ENCODE peak calls at places on chromosomes 6 and 20, in five cellular contexts. P is fibroblast of the aortic adventitia; X is CD8-positive, alpha-beta T cell; U is pancreas; T is kidney. K is an unnamed sample.

GRCh38 chr6:64012351-64013060 is 376.9 kb downstream of the PHF3 start:
- DNase-seq in P (peak), X (no peak), U (no peak), T (no peak), K (no peak)

GRCh38 chr6:144215402-144215931 is 65.2 kb downstream of the STX11 start:
- DNase-seq in P (peak), X (no peak), U (peak), T (peak), K (no peak)

GRCh38 chr6:131167773-131168172 is 32.5 kb downstream of the AKAP7 start:
- DNase-seq in P (peak), X (no peak), U (no peak), T (no peak), K (no peak)

GRCh38 chr20:10637062-10637559 is 36.7 kb downstream of the JAG1 start:
- DNase-seq in P (peak), X (no peak), U (no peak), T (peak), K (no peak)

GRCh38 chr20:50823319-50823718 is 28.5 kb downstream of the BCAS4 start:
- DNase-seq in P (no peak), X (no peak), U (no peak), T (no peak), K (no peak)

GRCh38 chr6:4913705-4914411 is 90.0 kb downstream of the RPP40 start:
- DNase-seq in P (no peak), X (no peak), U (no peak), T (no peak), K (no peak)

GRCh38 chr6:149323353-149323752 is 5.8 kb downstream of the TAB2 start:
- DNase-seq in P (no peak), X (no peak), U (no peak), T (no peak), K (no peak)

GRCh38 chr6:4133941-4134838 is 1.2 kb downstream of the ECI2 start:
- DNase-seq in P (peak), X (no peak), U (peak), T (no peak), K (no peak)

GRCh38 chr6:100517633-100518032 is 52.9 kb upstream of the SIM1 start:
- DNase-seq in P (no peak), X (no peak), U (no peak), T (no peak), K (no peak)

GRCh38 chr6:51753635-51754034 is 333.8 kb downstream of the PKHD1 start:
- DNase-seq in P (no peak), X (no peak), U (no peak), T (no peak), K (no peak)

GRCh38 chr20:7841291-7841966 is 98.8 kb downstream of the HAO1 start:
- DNase-seq in P (peak), X (no peak), U (no peak), T (no peak), K (no peak)

GRCh38 chr6:163701761-163702160 is 287.2 kb downstream of the QKI start:
- DNase-seq in P (no peak), X (no peak), U (no peak), T (no peak), K (no peak)

GRCh38 chr6:129981598-129981997 is 36.8 kb upstream of the L3MBTL3 start:
- DNase-seq in P (peak), X (no peak), U (no peak), T (no peak), K (no peak)

GRCh38 chr20:38926934-38927616 is 858 bp downstream of the FAM83D start:
- DNase-seq in P (peak), X (no peak), U (no peak), T (no peak), K (no peak)

GRCh38 chr6:1436334-1437306 is 47.2 kb downstream of the FOXF2 start:
- DNase-seq in P (peak), X (no peak), U (no peak), T (no peak), K (no peak)

GRCh38 chr6:42047790-42048405 is 2.4 kb upstream of the TAF8 start:
- DNase-seq in P (no peak), X (no peak), U (no peak), T (no peak), K (no peak)

GRCh38 chr20:47243003-47243402 is 113.5 kb downstream of the ZMYND8 start:
- DNase-seq in P (no peak), X (no peak), U (no peak), T (no peak), K (no peak)
- TF ChIP-seq CTCF in P (no peak), X (no peak), U (no peak), T (no peak), K (no peak)

GRCh38 chr6:31712296-31712695 is 2.9 kb upstream of the LY6G6D start:
- DNase-seq in P (no peak), X (no peak), U (no peak), T (no peak), K (no peak)
- TF ChIP-seq CTCF in P (no peak), X (no peak), U (no peak), T (peak), K (peak)

GRCh38 chr6:17020889-17021538 is 80.8 kb upstream of the STMND1 start:
- DNase-seq in P (no peak), X (no peak), U (no peak), T (no peak), K (no peak)

GRCh38 chr6:17017416-17017815 is 84.4 kb upstream of the STMND1 start:
- DNase-seq in P (no peak), X (no peak), U (no peak), T (no peak), K (no peak)

GRCh38 chr6:17018425-17018824 is 83.4 kb upstream of the STMND1 start:
- DNase-seq in P (no peak), X (no peak), U (no peak), T (no peak), K (no peak)

GRCh38 chr6:17022604-17023003 is 79.2 kb upstream of the STMND1 start:
- DNase-seq in P (no peak), X (no peak), U (no peak), T (no peak), K (no peak)

GRCh38 chr6:17021539-17021889 is 80.3 kb upstream of the STMND1 start:
- DNase-seq in P (peak), X (no peak), U (no peak), T (no peak), K (no peak)
- TF ChIP-seq CTCF in P (no peak), X (no peak), U (no peak), T (no peak), K (no peak)

GRCh38 chr20:41082306-41082705 is 53.7 kb downstream of the TOP1 start:
- DNase-seq in P (no peak), X (no peak), U (no peak), T (no peak), K (no peak)

GRCh38 chr20:41079066-41079465 is 50.4 kb downstream of the TOP1 start:
- DNase-seq in P (no peak), X (no peak), U (no peak), T (no peak), K (no peak)

GRCh38 chr20:41078329-41078728 is 49.7 kb downstream of the TOP1 start:
- DNase-seq in P (peak), X (no peak), U (no peak), T (no peak), K (no peak)

GRCh38 chr20:41081276-41081814 is 52.7 kb downstream of the TOP1 start:
- DNase-seq in P (no peak), X (no peak), U (no peak), T (no peak), K (no peak)

GRCh38 chr20:41080866-41081265 is 52.2 kb downstream of the TOP1 start:
- DNase-seq in P (peak), X (no peak), U (no peak), T (no peak), K (no peak)
- TF ChIP-seq CTCF in P (no peak), X (no peak), U (no peak), T (no peak), K (no peak)

K was measured in CD14-positive monocyte.